ENCODE peak calls at places on chromosomes 3 and 15, in five cellular contexts. G is H1, I is SK-N-SH, B is GM12891, C is GM12878. O is an unnamed sample.

GRCh38 chr3:98906230-98906629 is 4.7 kb upstream of the DCBLD2 start:
- DNase-seq in C (no peak), I (no peak), G (no peak), B (no peak), O (no peak)

GRCh38 chr3:152051501-152052404 is 178.3 kb downstream of the SUCNR1 start:
- DNase-seq in C (no peak), G (no peak), B (no peak), I (no peak), O (no peak)

GRCh38 chr15:50051811-50052419 is 67.1 kb downstream of the ATP8B4 start:
- DNase-seq in B (no peak), I (peak), G (no peak), C (no peak), O (no peak)

GRCh38 chr3:61530355-61530754 is 31.0 kb upstream of the PTPRG start:
- DNase-seq in I (peak), G (no peak), B (no peak), C (no peak), O (no peak)

GRCh38 chr3:171162986-171163723 is 136.6 kb upstream of the SLC2A2 start:
- DNase-seq in I (no peak), C (no peak), G (no peak), B (peak), O (no peak)

GRCh38 chr3:187737401-187738088 is 7.7 kb downstream of the BCL6 start:
- DNase-seq in B (no peak), C (no peak), I (peak), G (no peak), O (no peak)

GRCh38 chr15:61906961-61907752 is 153.1 kb downstream of the VPS13C start:
- DNase-seq in I (no peak), C (no peak), B (no peak), G (no peak), O (no peak)

GRCh38 chr15:26023231-26023630 is 160.1 kb upstream of the ATP10A start:
- DNase-seq in B (no peak), C (no peak), I (no peak), G (no peak), O (no peak)

GRCh38 chr3:48957006-48957705 is 32.9 kb upstream of the P4HTM start:
- DNase-seq in B (no peak), C (no peak), I (no peak), G (no peak), O (no peak)

GRCh38 chr15:47212222-47213010 is 504.9 kb upstream of the SEMA6D start:
- DNase-seq in C (no peak), G (no peak), I (no peak), B (no peak), O (no peak)

GRCh38 chr15:59501531-59502113 is 63.6 kb downstream of the FAM81A start:
- DNase-seq in B (no peak), I (peak), G (peak), C (no peak), O (peak)

GRCh38 chr3:126208618-126209256 is 28.4 kb upstream of the ALDH1L1 start:
- DNase-seq in C (no peak), G (no peak), B (no peak), I (peak), O (no peak)

GRCh38 chr3:50926868-50927267 is 252.1 kb downstream of the DOCK3 start:
- DNase-seq in B (no peak), C (no peak), I (no peak), G (no peak), O (no peak)

GRCh38 chr15:65110676-65111292 is 4.2 kb downstream of the UBAP1L start:
- DNase-seq in C (no peak), I (peak), G (no peak), B (no peak), O (no peak)

GRCh38 chr15:62071711-62072308 is 5.0 kb downstream of the C2CD4A start:
- DNase-seq in C (no peak), G (no peak), I (peak), B (peak), O (no peak)

GRCh38 chr3:160154033-160154432 is 71.2 kb upstream of the C3orf80 start:
- DNase-seq in I (no peak), C (no peak), B (no peak), G (no peak), O (no peak)

GRCh38 chr15:78804391-78804792 is 6.9 kb downstream of the ADAMTS7 start:
- DNase-seq in G (peak), B (no peak), I (no peak), C (no peak), O (no peak)

GRCh38 chr3:172104471-172105072 is 65.2 kb downstream of the FNDC3B start:
- DNase-seq in C (no peak), B (no peak), G (no peak), I (peak), O (no peak)

GRCh38 chr3:70069557-70069956 is 70.0 kb downstream of the SAMMSON start:
- DNase-seq in C (no peak), G (no peak), I (no peak), B (no peak), O (no peak)

GRCh38 chr3:70064194-70064787 is 64.8 kb downstream of the SAMMSON start:
- DNase-seq in B (no peak), G (no peak), I (peak), C (peak), O (no peak)

GRCh38 chr3:70061111-70061510 is 61.6 kb downstream of the SAMMSON start:
- DNase-seq in B (no peak), G (no peak), I (no peak), C (no peak), O (no peak)

GRCh38 chr3:70067860-70068479 is 68.4 kb downstream of the SAMMSON start:
- DNase-seq in I (no peak), G (no peak), C (no peak), B (no peak), O (no peak)

GRCh38 chr3:70065666-70066253 is 66.2 kb downstream of the SAMMSON start:
- DNase-seq in I (peak), C (no peak), G (no peak), B (no peak), O (no peak)
- TF ChIP-seq TAF1 in I (no peak), C (no peak), G (no peak), B (no peak), O (no peak)

GRCh38 chr3:33417051-33417673 is 23.0 kb downstream of the UBP1 start:
- DNase-seq in C (no peak), G (no peak), B (no peak), I (no peak), O (no peak)
- TF ChIP-seq TAF1 in C (no peak), G (no peak), B (no peak), I (no peak), O (no peak)

GRCh38 chr3:13547591-13548371 is 1.1 kb upstream of the FBLN2 start:
- DNase-seq in B (no peak), G (no peak), C (no peak), I (no peak), O (no peak)

GRCh38 chr3:13549513-13550256 is 760 bp downstream of the FBLN2 start:
- DNase-seq in B (no peak), G (no peak), C (no peak), I (peak), O (no peak)

GRCh38 chr3:13550257-13550693 is 1.4 kb downstream of the FBLN2 start:
- DNase-seq in C (no peak), G (no peak), I (no peak), B (no peak), O (no peak)

GRCh38 chr3:13550791-13551360 is 2.0 kb downstream of the FBLN2 start:
- DNase-seq in I (no peak), C (no peak), G (no peak), B (no peak), O (no peak)

DNA sequence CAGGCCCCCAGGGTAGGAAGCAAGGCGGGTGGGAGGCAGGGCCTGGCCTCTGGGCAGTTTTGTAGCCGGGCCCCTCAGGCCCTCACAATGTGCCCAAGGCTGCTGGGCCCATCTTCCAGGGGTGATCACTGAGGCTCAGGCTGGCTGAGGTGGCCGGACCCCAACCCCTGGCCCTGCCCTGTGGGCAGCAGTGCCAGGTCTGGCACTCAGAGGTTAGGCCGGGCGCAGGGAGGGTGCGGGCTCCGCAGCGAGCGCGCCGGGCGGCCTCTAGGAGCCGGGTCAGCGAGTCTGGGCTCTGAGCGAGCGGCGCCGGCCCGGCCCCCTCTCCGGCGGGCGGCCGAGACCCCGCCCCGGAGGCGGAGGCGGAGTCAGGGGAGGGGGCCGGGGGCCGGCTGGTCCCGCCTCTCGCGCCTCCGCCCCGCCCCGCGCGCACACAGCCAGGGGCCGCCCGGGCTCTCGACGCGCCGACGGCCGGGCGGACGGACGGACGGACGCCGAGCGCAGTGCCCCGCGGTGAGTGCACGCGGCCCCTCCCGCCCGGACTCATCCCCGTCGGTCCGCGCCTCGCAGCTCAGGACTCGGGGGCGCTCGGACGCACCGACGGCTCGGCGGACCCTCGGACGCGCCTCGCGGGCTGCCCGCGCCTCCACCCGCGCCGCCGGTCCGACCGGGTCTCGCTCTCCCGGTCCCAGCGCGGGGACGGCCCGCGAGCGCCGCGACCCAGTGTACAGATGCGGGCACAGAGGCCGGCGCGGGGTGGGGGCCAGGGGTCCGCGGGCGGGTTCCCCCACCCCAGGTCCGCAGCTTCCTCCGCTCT is at the start of gene FBLN2:
- DNase-seq in I (peak), B (peak), C (no peak), G (no peak), O (no peak)
- TF ChIP-seq TAF1 in I (no peak), B (no peak), C (no peak), G (no peak), O (no peak)

DNA sequence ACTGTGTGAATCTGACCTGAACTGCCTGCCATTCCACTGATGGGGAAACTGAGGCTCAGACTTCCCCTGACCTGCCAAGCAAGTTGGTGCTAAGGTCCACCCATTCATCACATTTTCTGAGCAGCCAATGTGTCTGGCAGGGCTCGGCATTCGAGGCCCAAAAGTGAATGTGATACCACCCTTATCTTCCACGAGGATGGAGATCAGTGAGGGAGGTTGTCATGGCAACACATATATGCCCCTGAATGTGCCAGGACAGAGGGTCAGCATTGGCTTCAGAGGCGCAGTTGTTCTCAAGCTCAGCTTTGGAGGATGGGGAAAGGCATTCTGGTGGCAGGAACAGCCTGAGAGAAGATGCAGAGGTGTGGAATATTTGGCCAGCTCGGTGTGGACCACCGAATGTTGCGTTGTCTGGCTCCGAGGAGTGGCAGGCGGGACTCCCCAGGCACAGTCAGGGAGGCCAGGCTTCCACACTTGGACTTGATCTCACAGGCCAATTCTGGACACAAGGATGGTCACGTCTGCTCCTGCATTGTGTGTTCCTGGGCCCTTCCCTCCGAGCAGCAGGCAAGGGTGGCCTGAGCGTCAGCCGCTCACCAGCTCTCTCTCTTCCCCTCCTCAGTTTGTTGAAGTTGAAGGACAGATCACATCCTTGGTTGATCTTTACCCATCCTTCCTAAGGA is 63.4 kb downstream of the GRIP2 start:
- DNase-seq in B (no peak), C (no peak), G (no peak), I (no peak), O (no peak)
- TF ChIP-seq TAF1 in B (no peak), C (no peak), G (no peak), I (no peak), O (no peak)

GRCh38 chr3:158911586-158911985 is 109.7 kb downstream of the MFSD1 start:
- DNase-seq in C (no peak), G (no peak), B (no peak), I (no peak), O (no peak)
- TF ChIP-seq TAF1 in C (no peak), G (no peak), B (no peak), I (no peak), O (no peak)

GRCh38 chr15:56794923-56795329 is 61.6 kb upstream of the ZNF280D start:
- DNase-seq in G (no peak), C (no peak), B (no peak), I (no peak), O (no peak)
- TF ChIP-seq TAF1 in G (no peak), C (no peak), B (no peak), I (no peak), O (no peak)

GRCh38 chr3:65028024-65028423 is 340.2 kb upstream of the ADAMTS9 start:
- DNase-seq in G (no peak), B (no peak), C (no peak), I (no peak), O (no peak)

GRCh38 chr3:65029130-65029529 is 341.3 kb upstream of the ADAMTS9 start:
- DNase-seq in I (no peak), G (no peak), B (no peak), C (no peak), O (no peak)

GRCh38 chr3:65033577-65033976 is 345.8 kb upstream of the ADAMTS9 start:
- DNase-seq in G (no peak), I (no peak), C (no peak), B (no peak), O (no peak)

GRCh38 chr3:65030014-65030627 is 342.3 kb upstream of the ADAMTS9 start:
- DNase-seq in C (no peak), B (no peak), I (no peak), G (no peak), O (no peak)

GRCh38 chr3:65030847-65031463 is 343.2 kb upstream of the ADAMTS9 start:
- DNase-seq in B (no peak), G (no peak), I (no peak), C (no peak), O (no peak)
- TF ChIP-seq TAF1 in B (no peak), G (no peak), I (peak), C (no peak), O (no peak)